ENCODE peak calls at places on chromosomes 1 and 21, in four cellular contexts. One of them, this sample, is unnamed.

GRCh38 chr1:2786329-2787162 is 14.9 kb downstream of the TTC34 start:
- DNase-seq in spleen: peak; percentile 90
- DNase-seq in upper lobe of left lung: peak; percentile 22
- DNase-seq in K562: peak; percentile 70
- DNase-seq in this sample: peak; percentile 51

GRCh38 chr1:178047403-178048093 is 46.4 kb upstream of the RASAL2 start:
- DNase-seq in spleen: no peak
- DNase-seq in upper lobe of left lung: no peak
- DNase-seq in K562: no peak
- DNase-seq in this sample: no peak

GRCh38 chr1:35929730-35930592 is 944 bp upstream of the AGO3 start:
- DNase-seq in spleen: peak; percentile 76
- DNase-seq in upper lobe of left lung: peak; percentile 51
- DNase-seq in K562: peak; percentile 58
- DNase-seq in this sample: no peak

GRCh38 chr1:1778827-1779675 is 781 bp upstream of the NADK start:
- DNase-seq in spleen: peak; percentile 99
- DNase-seq in upper lobe of left lung: peak; percentile 96
- DNase-seq in K562: peak; percentile 91
- DNase-seq in this sample: peak; percentile 81

GRCh38 chr1:36321119-36321951 is 2.1 kb downstream of the EVA1B start:
- DNase-seq in spleen: peak; percentile 87
- DNase-seq in upper lobe of left lung: peak; percentile 63
- DNase-seq in K562: peak; percentile 93
- DNase-seq in this sample: no peak

GRCh38 chr1:43185021-43185420 is 12.9 kb downstream of the CFAP57 start:
- DNase-seq in spleen: no peak
- DNase-seq in upper lobe of left lung: no peak
- DNase-seq in K562: no peak
- DNase-seq in this sample: no peak

GRCh38 chr1:221837886-221838285 is 96.0 kb upstream of the DUSP10 start:
- DNase-seq in spleen: no peak
- DNase-seq in upper lobe of left lung: no peak
- DNase-seq in K562: no peak
- DNase-seq in this sample: no peak

GRCh38 chr1:234619071-234619480 is 9.1 kb upstream of the IRF2BP2 start:
- DNase-seq in spleen: no peak
- DNase-seq in upper lobe of left lung: no peak
- DNase-seq in K562: no peak
- DNase-seq in this sample: no peak

GRCh38 chr1:84510165-84510564 is 3.8 kb upstream of the GNG5 start:
- DNase-seq in spleen: no peak
- DNase-seq in upper lobe of left lung: no peak
- DNase-seq in K562: no peak
- DNase-seq in this sample: no peak

GRCh38 chr1:119737040-119737682 is 25.4 kb downstream of the PHGDH start:
- DNase-seq in spleen: no peak
- DNase-seq in upper lobe of left lung: no peak
- DNase-seq in K562: peak; percentile 84
- DNase-seq in this sample: no peak

GRCh38 chr1:224668991-224669390 is 52.9 kb downstream of the CNIH3 start:
- DNase-seq in spleen: no peak
- DNase-seq in upper lobe of left lung: no peak
- DNase-seq in K562: no peak
- DNase-seq in this sample: no peak

GRCh38 chr1:212012034-212012740 is 23.2 kb downstream of the INTS7 start:
- DNase-seq in spleen: peak; percentile 79
- DNase-seq in upper lobe of left lung: peak; percentile 81
- DNase-seq in K562: peak; percentile 77
- DNase-seq in this sample: peak; percentile 44

GRCh38 chr21:45041351-45041805 is 33.0 kb upstream of the ADARB1 start:
- DNase-seq in spleen: peak; percentile 76
- DNase-seq in upper lobe of left lung: peak; percentile 80
- DNase-seq in K562: no peak
- DNase-seq in this sample: peak; percentile 68

GRCh38 chr1:218344814-218345672 is at the start of gene TGFB2:
- DNase-seq in spleen: no peak
- DNase-seq in upper lobe of left lung: peak; percentile 56
- DNase-seq in K562: peak; percentile 62
- DNase-seq in this sample: no peak

GRCh38 chr1:214637722-214638473 is 34.9 kb downstream of the CENPF start:
- DNase-seq in spleen: no peak
- DNase-seq in upper lobe of left lung: no peak
- DNase-seq in K562: no peak
- DNase-seq in this sample: no peak

GRCh38 chr1:198449727-198450433 is 90.6 kb downstream of the ATP6V1G3 start:
- DNase-seq in spleen: no peak
- DNase-seq in upper lobe of left lung: no peak
- DNase-seq in K562: no peak
- DNase-seq in this sample: no peak

GRCh38 chr21:35940074-35940927 is 120.0 kb downstream of the SETD4 start:
- DNase-seq in spleen: no peak
- DNase-seq in upper lobe of left lung: peak; percentile 36
- DNase-seq in K562: no peak
- DNase-seq in this sample: peak; percentile 32

GRCh38 chr1:36391271-36391670 is 5.5 kb upstream of the STK40 start:
- DNase-seq in spleen: no peak
- DNase-seq in upper lobe of left lung: no peak
- DNase-seq in K562: no peak
- DNase-seq in this sample: no peak

GRCh38 chr1:110338200-110339039 is 757 bp upstream of the RBM15 start:
- DNase-seq in spleen: peak; percentile 98
- DNase-seq in upper lobe of left lung: peak; percentile 96
- DNase-seq in K562: peak; percentile 96
- DNase-seq in this sample: peak; percentile 96

GRCh38 chr1:53367503-53368313 is 39.8 kb upstream of the LRP8 start:
- DNase-seq in spleen: peak; percentile 80
- DNase-seq in upper lobe of left lung: peak; percentile 22
- DNase-seq in K562: peak; percentile 55
- DNase-seq in this sample: peak; percentile 34

GRCh38 chr1:162823231-162823630 is 32.7 kb downstream of the HSD17B7 start:
- DNase-seq in spleen: no peak
- DNase-seq in upper lobe of left lung: no peak
- DNase-seq in K562: no peak
- DNase-seq in this sample: no peak

GRCh38 chr1:41806472-41807155 is 112.1 kb downstream of the HIVEP3 start:
- DNase-seq in spleen: no peak
- DNase-seq in upper lobe of left lung: no peak
- DNase-seq in K562: peak; percentile 24
- DNase-seq in this sample: no peak

GRCh38 chr1:1437033-1437903 is 1.8 kb downstream of the VWA1 start:
- DNase-seq in spleen: peak; percentile 67
- DNase-seq in upper lobe of left lung: no peak
- DNase-seq in K562: no peak
- DNase-seq in this sample: no peak

GRCh38 chr1:162305969-162306368 is 70.7 kb downstream of the SPATA46 start:
- DNase-seq in spleen: no peak
- DNase-seq in upper lobe of left lung: no peak
- DNase-seq in K562: no peak
- DNase-seq in this sample: no peak

GRCh38 chr1:151909167-151910149 is at the start of gene THEM4:
- DNase-seq in spleen: peak; percentile 99
- DNase-seq in upper lobe of left lung: peak; percentile 98
- DNase-seq in K562: peak; percentile 96
- DNase-seq in this sample: peak; percentile 94

GRCh38 chr1:151905070-151905442 is 4.3 kb downstream of the THEM4 start:
- DNase-seq in spleen: no peak
- DNase-seq in upper lobe of left lung: peak; percentile 69
- DNase-seq in K562: no peak
- DNase-seq in this sample: no peak

GRCh38 chr1:151908228-151908691 is 1.1 kb downstream of the THEM4 start:
- DNase-seq in spleen: no peak
- DNase-seq in upper lobe of left lung: no peak
- DNase-seq in K562: no peak
- DNase-seq in this sample: no peak

GRCh38 chr1:151902858-151903257 is 6.5 kb downstream of the THEM4 start:
- DNase-seq in spleen: no peak
- DNase-seq in upper lobe of left lung: no peak
- DNase-seq in K562: no peak
- DNase-seq in this sample: no peak

GRCh38 chr1:151907363-151908139 is 1.8 kb downstream of the THEM4 start:
- DNase-seq in spleen: no peak
- DNase-seq in upper lobe of left lung: no peak
- DNase-seq in K562: no peak
- DNase-seq in this sample: no peak
- H3K36me3 ChIP-seq in spleen: peaks cover 20% of the 10 kb centered on the region
- H3K36me3 ChIP-seq in upper lobe of left lung: no peaks in the 10 kb centered on the region
- H3K36me3 ChIP-seq in K562: peaks cover 26% of the 10 kb centered on the region
- H3K36me3 ChIP-seq in this sample: no peaks in the 10 kb centered on the region

GRCh38 chr1:90940746-90941145 is 81.1 kb downstream of the ZNF644 start:
- DNase-seq in spleen: no peak
- DNase-seq in upper lobe of left lung: no peak
- DNase-seq in K562: no peak
- DNase-seq in this sample: no peak
- TF ChIP-seq POLR2AphosphoS5 in spleen: no peak
- TF ChIP-seq POLR2AphosphoS5 in upper lobe of left lung: no peak
- TF ChIP-seq POLR2AphosphoS5 in K562: no peak
- TF ChIP-seq POLR2AphosphoS5 in this sample: no peak

GRCh38 chr21:39340687-39341086 is 8.2 kb downstream of the HMGN1 start:
- DNase-seq in spleen: no peak
- DNase-seq in upper lobe of left lung: no peak
- DNase-seq in K562: no peak
- DNase-seq in this sample: no peak

GRCh38 chr21:39345440-39345839 is 3.4 kb downstream of the HMGN1 start:
- DNase-seq in spleen: no peak
- DNase-seq in upper lobe of left lung: no peak
- DNase-seq in K562: no peak
- DNase-seq in this sample: no peak

GRCh38 chr21:39344848-39345247 is 4.0 kb downstream of the HMGN1 start:
- DNase-seq in spleen: no peak
- DNase-seq in upper lobe of left lung: no peak
- DNase-seq in K562: no peak
- DNase-seq in this sample: no peak

GRCh38 chr21:39336457-39337008 is 12.4 kb downstream of the HMGN1 start:
- DNase-seq in spleen: no peak
- DNase-seq in upper lobe of left lung: no peak
- DNase-seq in K562: no peak
- DNase-seq in this sample: no peak

GRCh38 chr21:39341249-39341923 is 7.5 kb downstream of the HMGN1 start:
- DNase-seq in spleen: no peak
- DNase-seq in upper lobe of left lung: no peak
- DNase-seq in K562: no peak
- DNase-seq in this sample: no peak
- TF ChIP-seq POLR2A in spleen: no peak
- TF ChIP-seq POLR2A in upper lobe of left lung: no peak
- TF ChIP-seq POLR2A in K562: peak; percentile 68
- TF ChIP-seq POLR2A in this sample: no peak

GRCh38 chr1:54599211-54599823 is 24.0 kb downstream of the FAM151A start:
- DNase-seq in spleen: peak; percentile 59
- DNase-seq in upper lobe of left lung: no peak
- DNase-seq in K562: no peak
- DNase-seq in this sample: no peak

GRCh38 chr1:54603241-54603640 is 20.1 kb downstream of the FAM151A start:
- DNase-seq in spleen: no peak
- DNase-seq in upper lobe of left lung: no peak
- DNase-seq in K562: no peak
- DNase-seq in this sample: no peak

GRCh38 chr1:54601730-54602129 is 21.6 kb downstream of the FAM151A start:
- DNase-seq in spleen: peak; percentile 60
- DNase-seq in upper lobe of left lung: no peak
- DNase-seq in K562: no peak
- DNase-seq in this sample: no peak

GRCh38 chr1:54602559-54602958 is 20.8 kb downstream of the FAM151A start:
- DNase-seq in spleen: no peak
- DNase-seq in upper lobe of left lung: no peak
- DNase-seq in K562: no peak
- DNase-seq in this sample: no peak

DNA sequence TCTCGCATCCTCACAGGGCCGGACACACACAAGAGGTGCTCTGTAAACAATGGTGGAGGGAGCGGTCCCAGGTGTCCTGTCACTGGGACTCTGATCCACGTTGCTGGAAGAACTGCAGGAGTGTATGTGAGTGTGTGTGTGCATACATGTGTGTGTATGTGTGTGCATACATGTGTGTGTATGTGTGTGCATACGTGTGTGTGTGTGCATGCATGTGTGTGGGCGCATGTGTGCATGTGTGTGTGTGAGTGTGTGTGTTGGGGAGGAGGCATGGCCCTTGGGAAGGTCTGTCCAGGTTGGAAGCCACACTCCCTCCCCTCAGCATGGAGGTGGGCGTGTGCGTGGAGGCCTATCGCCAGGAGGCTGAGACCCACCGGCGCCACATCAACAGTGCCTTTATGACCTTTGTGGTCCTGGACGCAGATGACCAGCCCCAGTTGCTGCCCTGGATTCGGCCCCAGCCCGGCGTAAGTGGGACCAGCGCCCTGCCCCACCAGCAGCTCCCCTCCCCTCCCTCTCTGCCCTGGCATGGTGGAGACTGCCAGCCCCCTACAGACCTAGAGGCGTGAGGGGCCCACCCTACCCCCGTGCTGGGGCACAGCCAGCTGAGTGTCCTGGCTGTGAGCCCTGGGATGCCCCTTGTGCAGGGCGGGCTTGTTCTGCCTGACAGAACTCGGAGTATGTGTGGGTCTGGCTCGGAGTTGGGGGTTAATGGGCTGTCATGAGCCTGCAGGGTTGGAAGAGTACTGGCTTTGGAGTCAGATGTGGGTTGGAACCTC is 22.2 kb downstream of the FAM151A start:
- DNase-seq in spleen: peak; percentile 68
- DNase-seq in upper lobe of left lung: no peak
- DNase-seq in K562: no peak
- DNase-seq in this sample: no peak
- H3K36me3 ChIP-seq in spleen: peaks cover 5% of the 10 kb centered on the region
- H3K36me3 ChIP-seq in upper lobe of left lung: no peaks in the 10 kb centered on the region
- H3K36me3 ChIP-seq in K562: no peaks in the 10 kb centered on the region
- H3K36me3 ChIP-seq in this sample: no peaks in the 10 kb centered on the region

This sample was measured in breast epithelium.